ENCODE peak calls at places on chromosome 22, in four cellular contexts. D is lung, Y is AG09309, U is spleen. F is an unnamed sample.

GRCh38 chr22:22753526-22754267 is 109.3 kb downstream of the GGTLC2 start:
- DNase-seq in D (peak; percentile 62), Y (no peak), U (peak; percentile 90), F (peak; percentile 33)

GRCh38 chr22:46779651-46780050 is 17.2 kb downstream of the TBC1D22A start:
- DNase-seq in D (no peak), Y (no peak), U (peak; percentile 43), F (no peak)

GRCh38 chr22:22848364-22848866 is 39.2 kb upstream of the IGLL5 start:
- DNase-seq in D (peak; percentile 67), Y (no peak), U (peak; percentile 85), F (no peak)

GRCh38 chr22:24871611-24872205 is 65.7 kb downstream of the SGSM1 start:
- DNase-seq in D (no peak), Y (no peak), U (no peak), F (no peak)

GRCh38 chr22:35018995-35019394 is 47.0 kb upstream of the ISX start:
- DNase-seq in D (no peak), Y (no peak), U (no peak), F (no peak)

GRCh38 chr22:21591695-21592094 is 24.2 kb downstream of the UBE2L3 start:
- DNase-seq in D (peak; percentile 70), Y (no peak), U (no peak), F (no peak)

GRCh38 chr22:28989484-28989883 is 72.1 kb downstream of the C22orf31 start:
- DNase-seq in D (no peak), Y (no peak), U (no peak), F (no peak)

GRCh38 chr22:21936151-21936778 is 16.4 kb downstream of the PPM1F start:
- DNase-seq in D (peak; percentile 65), Y (no peak), U (peak; percentile 89), F (no peak)

GRCh38 chr22:32542332-32543019 is 67.9 kb downstream of the FBXO7 start:
- DNase-seq in D (no peak), Y (no peak), U (peak; percentile 80), F (no peak)

GRCh38 chr22:46576556-46577351 is 39.3 kb upstream of the CELSR1 start:
- DNase-seq in D (no peak), Y (no peak), U (peak; percentile 91), F (no peak)

GRCh38 chr22:25564979-25565677 is 653 bp downstream of the GRK3 start:
- DNase-seq in D (no peak), Y (no peak), U (peak; percentile 89), F (no peak)

GRCh38 chr22:25453557-25453956 is 110.9 kb upstream of the GRK3 start:
- DNase-seq in D (no peak), Y (no peak), U (peak; percentile 10), F (no peak)

GRCh38 chr22:46353483-46354105 is 18.1 kb downstream of the TRMU start:
- DNase-seq in D (no peak), Y (no peak), U (no peak), F (no peak)

GRCh38 chr22:46139895-46140350 is 10.4 kb upstream of the PPARA start:
- DNase-seq in D (no peak), Y (no peak), U (peak; percentile 67), F (no peak)

GRCh38 chr22:23684051-23684450 is 6.8 kb upstream of the RGL4 start:
- DNase-seq in D (no peak), Y (no peak), U (no peak), F (no peak)

GRCh38 chr22:38861170-38861874 is 10.7 kb downstream of the CBX6 start:
- DNase-seq in D (no peak), Y (no peak), U (no peak), F (no peak)
- TF ChIP-seq CTCF in D (no peak), Y (peak; percentile 37), U (no peak), F (peak; percentile 23)

DNA sequence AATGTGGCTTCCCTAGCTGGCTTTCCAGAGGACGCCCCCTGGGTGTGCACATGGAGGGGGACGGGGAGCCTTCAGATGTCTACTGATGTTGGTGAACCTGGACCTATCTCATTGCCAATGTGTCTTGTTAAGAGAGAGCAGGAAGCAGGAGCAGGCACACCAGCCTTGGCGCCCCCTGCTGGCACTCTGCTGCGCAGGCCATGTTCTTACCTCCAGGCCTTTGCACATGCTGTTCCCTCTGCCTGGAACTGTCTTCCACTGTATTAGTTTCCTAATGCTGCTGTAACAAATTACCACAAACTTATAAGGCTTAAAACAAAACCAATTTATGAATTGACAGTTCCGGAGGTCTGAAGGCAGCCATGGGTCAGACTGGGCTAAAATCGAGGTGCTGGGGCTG is 23.6 kb upstream of the MN1 start:
- DNase-seq in D (no peak), Y (no peak), U (no peak), F (no peak)
- TF ChIP-seq CTCF in D (no peak), Y (peak; percentile 38), U (peak; percentile 18), F (peak; percentile 50)

GRCh38 chr22:18081416-18081815 is 3.6 kb downstream of the PEX26 start:
- DNase-seq in D (no peak), Y (no peak), U (no peak), F (no peak)
- TF ChIP-seq CTCF in D (no peak), Y (no peak), U (no peak), F (no peak)

DNA sequence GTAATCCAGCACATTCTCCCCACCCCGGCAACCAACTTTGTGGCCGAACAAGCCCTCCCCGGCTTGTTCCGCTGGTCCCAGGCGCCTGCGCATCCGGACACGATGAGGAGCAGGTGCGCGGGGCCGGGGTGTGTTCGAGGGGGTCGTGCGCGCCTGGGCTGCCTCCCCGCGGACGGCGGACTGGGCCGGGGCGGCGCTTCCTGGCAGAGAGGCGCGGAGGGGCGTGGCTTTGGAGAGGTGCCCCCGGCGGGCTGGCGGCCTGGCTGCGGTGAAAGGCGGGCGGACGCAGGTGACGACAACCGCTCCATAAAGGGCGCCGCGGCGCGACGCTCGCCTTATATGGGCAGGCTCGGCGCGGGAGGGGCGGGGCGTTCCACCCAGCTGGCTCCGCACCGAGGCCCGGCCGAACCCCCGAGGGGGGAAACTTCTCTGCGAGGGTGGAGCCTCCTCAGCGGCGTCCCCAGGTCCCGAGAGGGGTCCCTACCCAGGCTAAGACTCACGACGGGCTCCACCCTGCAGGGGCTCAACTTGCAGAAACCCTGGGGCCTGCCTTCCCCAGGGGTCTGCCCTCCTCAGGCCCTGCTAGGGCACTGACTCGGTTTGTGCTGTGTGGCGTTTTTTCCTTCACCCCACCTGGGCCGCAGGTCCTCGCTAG is 26.4 kb downstream of the TXN2 start:
- DNase-seq in D (peak; percentile 93), Y (no peak), U (peak; percentile 100), F (no peak)
- TF ChIP-seq CTCF in D (no peak), Y (no peak), U (peak; percentile 43), F (no peak)

DNA sequence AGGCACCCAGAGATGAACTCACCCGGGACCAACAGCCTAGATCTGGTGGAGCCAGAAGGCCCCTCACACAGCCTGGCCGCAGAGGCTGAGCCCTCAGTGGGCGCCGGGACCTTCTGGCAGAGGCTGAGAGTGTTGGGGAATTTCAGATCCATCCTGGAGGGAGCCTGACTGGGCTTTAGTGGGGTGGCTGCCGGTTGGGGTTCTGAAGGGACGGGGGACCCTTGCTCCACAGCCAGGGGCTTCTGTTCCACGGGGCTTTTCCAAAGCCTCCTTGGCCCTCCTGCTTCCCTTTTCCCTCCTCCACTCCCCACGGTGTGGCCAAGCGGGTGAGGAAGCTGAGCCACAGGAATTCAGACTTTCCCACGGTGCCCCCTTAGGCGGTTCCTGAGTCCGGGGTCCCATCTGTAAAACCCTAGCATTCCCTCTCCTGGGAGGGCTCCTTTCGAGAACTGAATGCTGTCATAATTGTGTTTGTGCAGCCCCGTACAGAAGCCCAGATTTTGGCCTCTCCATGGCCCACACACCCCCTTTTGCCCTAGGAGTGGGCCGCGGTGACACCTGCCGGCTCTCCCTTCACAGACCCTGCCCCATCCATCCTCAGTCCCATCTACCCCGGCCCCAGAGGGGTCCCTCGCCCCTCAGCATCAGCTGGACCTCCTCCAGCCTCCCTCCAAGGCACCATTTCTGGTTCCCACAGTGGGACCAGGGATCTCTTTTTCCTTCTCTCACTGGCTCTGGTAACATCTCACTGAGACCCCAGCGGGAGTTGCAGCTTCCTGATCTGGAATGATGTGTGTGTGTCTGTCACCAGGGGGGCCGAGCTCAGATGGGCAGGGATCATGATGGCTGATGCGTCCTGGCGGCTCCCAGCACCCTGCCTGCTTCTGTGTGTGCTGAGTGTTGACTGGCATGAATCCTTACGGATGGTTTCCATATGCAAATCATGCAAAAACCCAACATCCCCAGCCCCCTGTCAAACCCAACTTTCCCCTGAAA is 1048.4 kb downstream of the TBC1D22A start:
- DNase-seq in D (no peak), Y (no peak), U (no peak), F (no peak)
- TF ChIP-seq CTCF in D (no peak), Y (no peak), U (no peak), F (no peak)

GRCh38 chr22:40434745-40435144 is 64.4 kb downstream of the SGSM3 start:
- DNase-seq in D (no peak), Y (no peak), U (no peak), F (no peak)

GRCh38 chr22:40434101-40434500 is 63.7 kb downstream of the SGSM3 start:
- DNase-seq in D (no peak), Y (no peak), U (no peak), F (no peak)

GRCh38 chr22:40432167-40432566 is 61.8 kb downstream of the SGSM3 start:
- DNase-seq in D (no peak), Y (no peak), U (no peak), F (no peak)

GRCh38 chr22:40432625-40433024 is 62.2 kb downstream of the SGSM3 start:
- DNase-seq in D (no peak), Y (no peak), U (no peak), F (no peak)

DNA sequence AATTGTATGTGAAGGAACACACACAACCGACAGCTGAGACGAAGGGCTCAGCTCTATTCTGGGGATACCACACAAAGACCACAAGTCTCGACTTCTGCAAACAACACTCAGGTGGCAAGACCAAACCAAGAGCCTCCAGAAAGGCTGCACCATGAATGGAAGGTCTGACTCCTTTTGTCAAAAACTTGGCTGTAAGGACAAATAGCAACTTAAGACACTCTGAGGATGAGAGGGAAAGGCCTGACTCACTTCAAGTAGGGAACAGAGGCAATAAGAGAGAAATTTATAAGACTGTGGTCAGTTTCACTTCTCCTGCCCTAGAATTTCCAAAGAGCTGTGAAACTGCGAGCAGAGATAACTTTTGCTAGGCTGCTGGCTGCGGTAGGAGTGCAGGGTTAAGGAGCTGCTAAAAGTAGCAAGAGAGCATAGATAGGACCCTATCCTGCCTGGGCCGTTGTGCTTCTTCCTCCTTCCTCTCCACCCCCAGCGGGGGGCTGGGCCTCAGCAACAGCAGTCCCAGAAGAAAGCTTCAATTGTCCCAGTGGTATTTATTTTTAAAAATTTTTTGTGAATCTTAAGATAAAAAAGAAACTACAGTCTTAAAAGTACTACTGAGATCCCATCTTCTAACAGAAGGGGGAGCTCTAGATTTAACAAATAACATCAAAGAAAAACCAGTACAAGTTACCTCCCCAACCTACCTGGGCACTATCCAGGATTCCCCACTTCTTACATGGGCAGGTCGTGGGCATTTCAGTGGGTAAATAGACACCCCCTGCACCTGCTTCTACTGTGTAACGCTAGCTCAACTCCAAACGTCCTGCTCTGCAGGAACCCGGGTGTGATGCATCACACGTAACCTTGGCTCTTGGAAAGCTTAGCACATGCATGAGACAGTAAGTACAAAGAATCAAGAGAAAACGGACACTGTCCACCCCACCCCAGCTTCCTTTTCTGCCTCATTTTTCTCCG is 66.4 kb downstream of the SGSM3 start:
- DNase-seq in D (no peak), Y (peak; percentile 63), U (no peak), F (peak; percentile 19)
- TF ChIP-seq CTCF in D (peak; percentile 40), Y (peak; percentile 46), U (peak; percentile 66), F (peak; percentile 59)

GRCh38 chr22:17542452-17542851 is 20.8 kb upstream of the SLC25A18 start:
- DNase-seq in D (no peak), Y (no peak), U (no peak), F (no peak)

GRCh38 chr22:17537155-17537554 is 26.1 kb upstream of the SLC25A18 start:
- DNase-seq in D (no peak), Y (no peak), U (no peak), F (no peak)

GRCh38 chr22:17536269-17536668 is 27.0 kb upstream of the SLC25A18 start:
- DNase-seq in D (peak; percentile 49), Y (no peak), U (no peak), F (no peak)

GRCh38 chr22:17541476-17541875 is 21.8 kb upstream of the SLC25A18 start:
- DNase-seq in D (no peak), Y (no peak), U (no peak), F (no peak)

GRCh38 chr22:17540481-17540880 is 22.8 kb upstream of the SLC25A18 start:
- DNase-seq in D (no peak), Y (no peak), U (no peak), F (no peak)
- TF ChIP-seq CTCF in D (no peak), Y (no peak), U (no peak), F (no peak)

F was measured in epithelial cell of proximal tubule.